ENCODE peak calls at places on chromosomes 6 and 20, in ten cellular contexts. One of them, this sample, is unnamed. For H3K9me3, the result is how much of the 10 kb centered on the place peaks cover.

GRCh38 chr6:10613693-10614092 is 80.7 kb downstream of the C6orf52 start:
- DNase-seq in sigmoid colon: no peak
- DNase-seq in A549: no peak
- DNase-seq in H1: no peak
- DNase-seq in ovary: no peak
- DNase-seq in HepG2: no peak
- DNase-seq in transverse colon: no peak
- DNase-seq in tibial nerve: no peak
- DNase-seq in K562: no peak
- DNase-seq in GM12878: no peak
- DNase-seq in this sample: no peak

GRCh38 chr20:59149678-59150504 is 13.7 kb upstream of the ZNF831 start:
- DNase-seq in sigmoid colon: no peak
- DNase-seq in A549: no peak
- DNase-seq in H1: no peak
- DNase-seq in ovary: no peak
- DNase-seq in HepG2: no peak
- DNase-seq in transverse colon: peak
- DNase-seq in tibial nerve: no peak
- DNase-seq in K562: no peak
- DNase-seq in GM12878: no peak
- DNase-seq in this sample: no peak

GRCh38 chr20:20410678-20411077 is 42.8 kb downstream of the INSM1 start:
- DNase-seq in sigmoid colon: no peak
- DNase-seq in A549: no peak
- DNase-seq in H1: peak
- DNase-seq in ovary: peak
- DNase-seq in HepG2: no peak
- DNase-seq in transverse colon: peak
- DNase-seq in tibial nerve: no peak
- DNase-seq in K562: no peak
- DNase-seq in GM12878: no peak
- DNase-seq in this sample: peak

GRCh38 chr20:7841291-7841966 is 98.8 kb downstream of the HAO1 start:
- DNase-seq in sigmoid colon: no peak
- DNase-seq in A549: peak
- DNase-seq in H1: no peak
- DNase-seq in ovary: no peak
- DNase-seq in HepG2: no peak
- DNase-seq in transverse colon: no peak
- DNase-seq in tibial nerve: peak
- DNase-seq in K562: no peak
- DNase-seq in GM12878: no peak
- DNase-seq in this sample: no peak

GRCh38 chr6:139028242-139028657 is 295 bp upstream of the ABRACL start:
- DNase-seq in sigmoid colon: no peak
- DNase-seq in A549: no peak
- DNase-seq in H1: peak
- DNase-seq in ovary: no peak
- DNase-seq in HepG2: no peak
- DNase-seq in transverse colon: no peak
- DNase-seq in tibial nerve: no peak
- DNase-seq in K562: peak
- DNase-seq in GM12878: no peak
- DNase-seq in this sample: no peak

GRCh38 chr6:148885920-148886845 is 139.4 kb downstream of the UST start:
- DNase-seq in sigmoid colon: no peak
- DNase-seq in A549: no peak
- DNase-seq in H1: no peak
- DNase-seq in ovary: no peak
- DNase-seq in HepG2: no peak
- DNase-seq in transverse colon: no peak
- DNase-seq in tibial nerve: no peak
- DNase-seq in K562: no peak
- DNase-seq in GM12878: no peak
- DNase-seq in this sample: no peak

GRCh38 chr6:134123666-134124208 is 71.3 kb upstream of the SLC2A12 start:
- DNase-seq in sigmoid colon: no peak
- DNase-seq in A549: peak
- DNase-seq in H1: no peak
- DNase-seq in ovary: no peak
- DNase-seq in HepG2: peak
- DNase-seq in transverse colon: no peak
- DNase-seq in tibial nerve: peak
- DNase-seq in K562: peak
- DNase-seq in GM12878: peak
- DNase-seq in this sample: no peak

GRCh38 chr20:5002077-5002413 is 735 bp upstream of the SLC23A2 start:
- DNase-seq in sigmoid colon: no peak
- DNase-seq in A549: no peak
- DNase-seq in H1: no peak
- DNase-seq in ovary: no peak
- DNase-seq in HepG2: no peak
- DNase-seq in transverse colon: no peak
- DNase-seq in tibial nerve: no peak
- DNase-seq in K562: no peak
- DNase-seq in GM12878: no peak
- DNase-seq in this sample: no peak

GRCh38 chr6:63272397-63272796 is 47.4 kb downstream of the LGSN start:
- DNase-seq in sigmoid colon: no peak
- DNase-seq in A549: peak
- DNase-seq in H1: no peak
- DNase-seq in ovary: no peak
- DNase-seq in HepG2: peak
- DNase-seq in transverse colon: no peak
- DNase-seq in tibial nerve: no peak
- DNase-seq in K562: peak
- DNase-seq in GM12878: no peak
- DNase-seq in this sample: no peak

GRCh38 chr6:31888281-31889258 is 8.9 kb downstream of the EHMT2 start:
- DNase-seq in sigmoid colon: no peak
- DNase-seq in A549: no peak
- DNase-seq in H1: no peak
- DNase-seq in ovary: no peak
- DNase-seq in HepG2: no peak
- DNase-seq in transverse colon: peak
- DNase-seq in tibial nerve: no peak
- DNase-seq in K562: peak
- DNase-seq in GM12878: no peak
- DNase-seq in this sample: peak

DNA sequence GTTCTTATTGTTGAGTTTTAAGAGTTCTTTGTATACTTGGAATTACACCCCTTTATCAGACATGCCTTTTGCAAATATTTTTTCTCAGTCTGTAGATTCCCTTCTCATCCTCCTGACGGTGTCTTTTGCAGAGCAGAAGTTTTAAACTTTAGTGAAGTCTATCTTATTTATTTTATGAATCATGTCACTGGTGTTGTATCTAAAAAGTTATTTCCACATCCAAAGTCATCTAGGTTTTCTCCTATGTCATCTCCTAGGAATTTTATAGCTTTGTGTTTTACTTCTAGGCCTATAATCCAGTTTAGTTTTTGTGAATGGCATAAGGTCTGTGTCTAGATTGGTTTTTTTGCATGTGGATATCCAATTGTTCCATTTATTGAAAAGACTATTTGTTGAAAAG is 271.3 kb downstream of the KIF16B start:
- DNase-seq in sigmoid colon: no peak
- DNase-seq in A549: no peak
- DNase-seq in H1: no peak
- DNase-seq in ovary: no peak
- DNase-seq in HepG2: no peak
- DNase-seq in transverse colon: no peak
- DNase-seq in tibial nerve: no peak
- DNase-seq in K562: no peak
- DNase-seq in GM12878: no peak
- DNase-seq in this sample: no peak
- H3K9me3 ChIP-seq in sigmoid colon: under half
- H3K9me3 ChIP-seq in A549: under half
- H3K9me3 ChIP-seq in H1: under half
- H3K9me3 ChIP-seq in ovary: under half
- H3K9me3 ChIP-seq in HepG2: under half
- H3K9me3 ChIP-seq in transverse colon: under half
- H3K9me3 ChIP-seq in tibial nerve: under half
- H3K9me3 ChIP-seq in K562: under half
- H3K9me3 ChIP-seq in GM12878: under half
- H3K9me3 ChIP-seq in this sample: under half

GRCh38 chr20:61252601-61253263 is 671 bp downstream of the CDH4 start:
- DNase-seq in sigmoid colon: no peak
- DNase-seq in A549: peak
- DNase-seq in H1: no peak
- DNase-seq in ovary: no peak
- DNase-seq in HepG2: no peak
- DNase-seq in transverse colon: no peak
- DNase-seq in tibial nerve: no peak
- DNase-seq in K562: no peak
- DNase-seq in GM12878: no peak
- DNase-seq in this sample: no peak
- H3K27ac ChIP-seq in sigmoid colon: no peak
- H3K27ac ChIP-seq in A549: peak
- H3K27ac ChIP-seq in H1: no peak
- H3K27ac ChIP-seq in ovary: no peak
- H3K27ac ChIP-seq in HepG2: no peak
- H3K27ac ChIP-seq in transverse colon: no peak
- H3K27ac ChIP-seq in tibial nerve: no peak
- H3K27ac ChIP-seq in K562: no peak
- H3K27ac ChIP-seq in GM12878: no peak
- H3K27ac ChIP-seq in this sample: no peak

GRCh38 chr6:50843842-50844241 is 25.2 kb downstream of the TFAP2B start:
- DNase-seq in sigmoid colon: no peak
- DNase-seq in A549: no peak
- DNase-seq in H1: no peak
- DNase-seq in ovary: no peak
- DNase-seq in HepG2: no peak
- DNase-seq in transverse colon: no peak
- DNase-seq in tibial nerve: no peak
- DNase-seq in K562: peak
- DNase-seq in GM12878: no peak
- DNase-seq in this sample: no peak

GRCh38 chr6:50847890-50848594 is 29.4 kb downstream of the TFAP2B start:
- DNase-seq in sigmoid colon: no peak
- DNase-seq in A549: no peak
- DNase-seq in H1: no peak
- DNase-seq in ovary: no peak
- DNase-seq in HepG2: no peak
- DNase-seq in transverse colon: no peak
- DNase-seq in tibial nerve: no peak
- DNase-seq in K562: no peak
- DNase-seq in GM12878: no peak
- DNase-seq in this sample: no peak

GRCh38 chr6:50846860-50847171 is 28.1 kb downstream of the TFAP2B start:
- DNase-seq in sigmoid colon: no peak
- DNase-seq in A549: no peak
- DNase-seq in H1: no peak
- DNase-seq in ovary: no peak
- DNase-seq in HepG2: no peak
- DNase-seq in transverse colon: no peak
- DNase-seq in tibial nerve: no peak
- DNase-seq in K562: no peak
- DNase-seq in GM12878: no peak
- DNase-seq in this sample: no peak

GRCh38 chr6:50845499-50846108 is 26.9 kb downstream of the TFAP2B start:
- DNase-seq in sigmoid colon: no peak
- DNase-seq in A549: no peak
- DNase-seq in H1: no peak
- DNase-seq in ovary: no peak
- DNase-seq in HepG2: no peak
- DNase-seq in transverse colon: no peak
- DNase-seq in tibial nerve: no peak
- DNase-seq in K562: no peak
- DNase-seq in GM12878: no peak
- DNase-seq in this sample: no peak

DNA sequence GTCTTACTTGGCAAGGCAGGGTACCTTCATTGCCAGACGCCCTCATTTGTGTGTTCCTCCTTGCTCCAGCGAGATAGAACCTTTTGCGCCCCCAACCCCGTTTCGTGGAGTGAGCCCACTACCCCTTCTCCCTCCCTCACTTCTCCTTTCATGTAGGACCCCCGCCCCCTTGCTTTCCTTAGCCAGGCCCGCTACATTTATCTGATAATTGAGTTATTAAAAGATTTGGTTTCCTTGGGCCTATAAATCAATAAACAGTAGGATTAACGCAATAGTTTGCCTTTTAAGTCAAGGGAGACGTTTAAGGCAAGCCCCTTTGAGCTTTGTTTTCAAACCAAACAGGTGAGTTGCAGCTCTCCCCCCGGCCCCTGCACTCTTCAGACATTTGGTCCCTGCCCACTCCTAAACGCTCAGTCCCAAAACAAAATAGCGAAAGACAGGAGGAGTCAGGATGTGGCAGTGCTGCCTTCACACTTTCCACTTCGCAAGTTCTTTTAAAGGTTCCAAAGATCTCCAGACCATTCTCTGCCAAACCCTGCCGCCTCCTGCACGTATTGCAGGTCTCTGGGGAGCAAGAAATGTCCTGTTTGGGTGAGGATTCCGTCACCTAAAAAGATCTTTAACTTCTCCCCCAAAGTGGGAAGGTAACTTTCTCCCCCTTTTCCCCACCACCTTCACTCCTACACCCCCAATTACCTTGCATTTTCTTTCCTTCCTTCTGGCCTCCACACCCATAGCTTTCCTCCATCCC is 27.6 kb downstream of the TFAP2B start:
- DNase-seq in sigmoid colon: no peak
- DNase-seq in A549: no peak
- DNase-seq in H1: no peak
- DNase-seq in ovary: no peak
- DNase-seq in HepG2: no peak
- DNase-seq in transverse colon: no peak
- DNase-seq in tibial nerve: no peak
- DNase-seq in K562: no peak
- DNase-seq in GM12878: no peak
- DNase-seq in this sample: no peak
- TF ChIP-seq EP300 in sigmoid colon: no peak
- TF ChIP-seq EP300 in A549: no peak
- TF ChIP-seq EP300 in H1: no peak
- TF ChIP-seq EP300 in ovary: no peak
- TF ChIP-seq EP300 in HepG2: no peak
- TF ChIP-seq EP300 in transverse colon: no peak
- TF ChIP-seq EP300 in tibial nerve: no peak
- TF ChIP-seq EP300 in K562: no peak
- TF ChIP-seq EP300 in GM12878: no peak
- TF ChIP-seq EP300 in this sample: no peak

GRCh38 chr6:3683331-3683730 is 68.2 kb downstream of the PXDC1 start:
- DNase-seq in sigmoid colon: no peak
- DNase-seq in A549: no peak
- DNase-seq in H1: no peak
- DNase-seq in ovary: no peak
- DNase-seq in HepG2: no peak
- DNase-seq in transverse colon: no peak
- DNase-seq in tibial nerve: no peak
- DNase-seq in K562: no peak
- DNase-seq in GM12878: no peak
- DNase-seq in this sample: no peak

DNA sequence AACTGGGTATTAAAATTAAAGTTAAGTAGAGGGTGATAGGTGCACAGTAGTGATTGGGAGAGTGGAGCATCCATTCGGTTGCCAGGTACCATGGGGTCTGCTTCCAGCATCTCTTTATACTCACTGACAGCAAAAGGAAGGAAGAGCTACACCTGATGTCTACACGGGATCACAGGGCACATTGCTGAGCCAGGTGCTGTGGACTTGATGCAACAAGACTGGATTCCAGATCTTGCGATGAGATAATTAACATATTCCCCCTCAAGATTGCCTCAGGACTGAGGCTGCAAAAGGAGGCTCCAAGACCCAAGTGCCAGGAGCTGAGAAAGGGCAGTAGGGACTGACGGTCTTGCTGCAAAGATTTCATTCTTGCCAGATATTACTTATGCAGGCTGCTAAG is 72.6 kb downstream of the PXDC1 start:
- DNase-seq in sigmoid colon: no peak
- DNase-seq in A549: no peak
- DNase-seq in H1: no peak
- DNase-seq in ovary: no peak
- DNase-seq in HepG2: no peak
- DNase-seq in transverse colon: no peak
- DNase-seq in tibial nerve: no peak
- DNase-seq in K562: no peak
- DNase-seq in GM12878: no peak
- DNase-seq in this sample: no peak
- H3K9me3 ChIP-seq in sigmoid colon: under half
- H3K9me3 ChIP-seq in A549: under half
- H3K9me3 ChIP-seq in H1: under half
- H3K9me3 ChIP-seq in ovary: under half
- H3K9me3 ChIP-seq in HepG2: under half
- H3K9me3 ChIP-seq in transverse colon: under half
- H3K9me3 ChIP-seq in tibial nerve: under half
- H3K9me3 ChIP-seq in K562: under half
- H3K9me3 ChIP-seq in GM12878: under half
- H3K9me3 ChIP-seq in this sample: under half

This sample was measured in stomach.